ENCODE peak calls at places on chromosomes 5 and 9, in four cellular contexts. One of them, this sample, is unnamed.

GRCh38 chr9:88736136-88736637 is 201.2 kb downstream of the NXNL2 start:
- DNase-seq in mesendoderm: no peak
- DNase-seq in H9: no peak
- DNase-seq in H1: no peak
- DNase-seq in this sample: no peak

GRCh38 chr9:114894801-114895433 is 35.5 kb downstream of the TNFSF8 start:
- DNase-seq in mesendoderm: peak
- DNase-seq in H9: peak
- DNase-seq in H1: peak
- DNase-seq in this sample: peak

GRCh38 chr5:149358818-149359217 is 972 bp downstream of the PCYOX1L start:
- DNase-seq in mesendoderm: no peak
- DNase-seq in H9: no peak
- DNase-seq in H1: no peak
- DNase-seq in this sample: peak

GRCh38 chr9:106800691-106801090 is 62.3 kb upstream of the ZNF462 start:
- DNase-seq in mesendoderm: no peak
- DNase-seq in H9: no peak
- DNase-seq in H1: no peak
- DNase-seq in this sample: no peak

GRCh38 chr5:149007174-149007573 is 55.7 kb downstream of the SH3TC2 start:
- DNase-seq in mesendoderm: no peak
- DNase-seq in H9: no peak
- DNase-seq in H1: no peak
- DNase-seq in this sample: peak

GRCh38 chr9:106771618-106772017 is 91.3 kb upstream of the ZNF462 start:
- DNase-seq in mesendoderm: peak
- DNase-seq in H9: no peak
- DNase-seq in H1: no peak
- DNase-seq in this sample: no peak

GRCh38 chr5:172903790-172904189 is 55.4 kb upstream of the RPL26L1 start:
- DNase-seq in mesendoderm: no peak
- DNase-seq in H9: no peak
- DNase-seq in H1: no peak
- DNase-seq in this sample: peak

GRCh38 chr5:54234304-54234938 is 76.0 kb downstream of the ARL15 start:
- DNase-seq in mesendoderm: peak
- DNase-seq in H9: no peak
- DNase-seq in H1: no peak
- DNase-seq in this sample: peak

GRCh38 chr9:71916834-71917534 is 5.5 kb downstream of the C9orf85 start:
- DNase-seq in mesendoderm: no peak
- DNase-seq in H9: no peak
- DNase-seq in H1: no peak
- DNase-seq in this sample: no peak

GRCh38 chr5:77123057-77123456 is 36.0 kb upstream of the ZBED3 start:
- DNase-seq in mesendoderm: no peak
- DNase-seq in H9: no peak
- DNase-seq in H1: no peak
- DNase-seq in this sample: no peak

GRCh38 chr9:126097679-126098078 is 228.9 kb upstream of the MVB12B start:
- DNase-seq in mesendoderm: no peak
- DNase-seq in H9: no peak
- DNase-seq in H1: no peak
- DNase-seq in this sample: no peak

GRCh38 chr5:74318985-74319563 is 321.5 kb downstream of the ENC1 start:
- DNase-seq in mesendoderm: no peak
- DNase-seq in H9: no peak
- DNase-seq in H1: no peak
- DNase-seq in this sample: peak

GRCh38 chr5:91361055-91361701 is 21.9 kb downstream of the ARRDC3 start:
- DNase-seq in mesendoderm: no peak
- DNase-seq in H9: no peak
- DNase-seq in H1: no peak
- DNase-seq in this sample: no peak

GRCh38 chr5:120297621-120298020 is 166.5 kb upstream of the PRR16 start:
- DNase-seq in mesendoderm: no peak
- DNase-seq in H9: no peak
- DNase-seq in H1: no peak
- DNase-seq in this sample: peak

GRCh38 chr9:101465330-101465915 is 29.8 kb upstream of the ALDOB start:
- DNase-seq in mesendoderm: peak
- DNase-seq in H9: peak
- DNase-seq in H1: peak
- DNase-seq in this sample: peak

GRCh38 chr5:172875372-172876279 is 41.6 kb downstream of the ERGIC1 start:
- DNase-seq in mesendoderm: no peak
- DNase-seq in H9: no peak
- DNase-seq in H1: no peak
- DNase-seq in this sample: no peak

GRCh38 chr5:115349001-115349817 is 52.8 kb upstream of the CCDC112 start:
- DNase-seq in mesendoderm: no peak
- DNase-seq in H9: no peak
- DNase-seq in H1: no peak
- DNase-seq in this sample: peak

GRCh38 chr5:2010940-2011339 is 128.2 kb upstream of the IRX4 start:
- DNase-seq in mesendoderm: no peak
- DNase-seq in H9: no peak
- DNase-seq in H1: no peak
- DNase-seq in this sample: no peak

GRCh38 chr5:77232959-77233358 is 22.5 kb downstream of the PDE8B start:
- DNase-seq in mesendoderm: no peak
- DNase-seq in H9: no peak
- DNase-seq in H1: no peak
- DNase-seq in this sample: no peak

GRCh38 chr5:87113848-87114247 is 153.8 kb upstream of the RASA1 start:
- DNase-seq in mesendoderm: no peak
- DNase-seq in H9: no peak
- DNase-seq in H1: no peak
- DNase-seq in this sample: peak

GRCh38 chr9:75996726-75997125 is 106.3 kb downstream of the PCSK5 start:
- DNase-seq in mesendoderm: peak
- DNase-seq in H9: no peak
- DNase-seq in H1: no peak
- DNase-seq in this sample: no peak

GRCh38 chr9:137429974-137430722 is 7.0 kb downstream of the NOXA1 start:
- DNase-seq in mesendoderm: no peak
- DNase-seq in H9: peak
- DNase-seq in H1: no peak
- DNase-seq in this sample: no peak

GRCh38 chr9:101580076-101580475 is 14.7 kb downstream of the PPP3R2 start:
- DNase-seq in mesendoderm: no peak
- DNase-seq in H9: no peak
- DNase-seq in H1: no peak
- DNase-seq in this sample: no peak

GRCh38 chr5:13378073-13378472 is 566.4 kb downstream of the DNAH5 start:
- DNase-seq in mesendoderm: no peak
- DNase-seq in H9: no peak
- DNase-seq in H1: no peak
- DNase-seq in this sample: peak

GRCh38 chr9:113528088-113528487 is 64.6 kb downstream of the RGS3 start:
- DNase-seq in mesendoderm: no peak
- DNase-seq in H9: no peak
- DNase-seq in H1: no peak
- DNase-seq in this sample: no peak

GRCh38 chr9:132409828-132410528 is at the start of gene CFAP77:
- DNase-seq in mesendoderm: peak
- DNase-seq in H9: peak
- DNase-seq in H1: no peak
- DNase-seq in this sample: peak

GRCh38 chr9:126955806-126956205 is 41.2 kb downstream of the RALGPS1 start:
- DNase-seq in mesendoderm: no peak
- DNase-seq in H9: no peak
- DNase-seq in H1: no peak
- DNase-seq in this sample: no peak

GRCh38 chr9:126857261-126857960 is 3.0 kb upstream of the ZBTB34 start:
- DNase-seq in mesendoderm: no peak
- DNase-seq in H9: no peak
- DNase-seq in H1: no peak
- DNase-seq in this sample: no peak

GRCh38 chr5:40717281-40717680 is 37.6 kb downstream of the PTGER4 start:
- DNase-seq in mesendoderm: no peak
- DNase-seq in H9: no peak
- DNase-seq in H1: no peak
- DNase-seq in this sample: peak

GRCh38 chr9:138053996-138054752 is 176.6 kb downstream of the CACNA1B start:
- DNase-seq in mesendoderm: no peak
- DNase-seq in H9: peak
- DNase-seq in H1: no peak
- DNase-seq in this sample: no peak

GRCh38 chr9:87109851-87110250 is 162.5 kb upstream of the GAS1 start:
- DNase-seq in mesendoderm: no peak
- DNase-seq in H9: no peak
- DNase-seq in H1: no peak
- DNase-seq in this sample: peak

GRCh38 chr9:124258765-124259272 is 1.1 kb downstream of the NEK6 start:
- DNase-seq in mesendoderm: peak
- DNase-seq in H9: peak
- DNase-seq in H1: no peak
- DNase-seq in this sample: no peak

GRCh38 chr5:77087484-77088291 is 603 bp upstream of the ZBED3 start:
- DNase-seq in mesendoderm: peak
- DNase-seq in H9: peak
- DNase-seq in H1: no peak
- DNase-seq in this sample: peak

GRCh38 chr5:10580531-10581423 is 16.9 kb downstream of the ANKRD33B start:
- DNase-seq in mesendoderm: no peak
- DNase-seq in H9: no peak
- DNase-seq in H1: no peak
- DNase-seq in this sample: no peak

GRCh38 chr5:171571663-171572062 is 152.2 kb downstream of the FGF18 start:
- DNase-seq in mesendoderm: no peak
- DNase-seq in H9: no peak
- DNase-seq in H1: no peak
- DNase-seq in this sample: peak

GRCh38 chr5:148421661-148422060 is 37.9 kb downstream of the FBXO38 start:
- DNase-seq in mesendoderm: no peak
- DNase-seq in H9: no peak
- DNase-seq in H1: no peak
- DNase-seq in this sample: no peak

GRCh38 chr5:95973793-95974325 is 12.2 kb upstream of the ELL2 start:
- DNase-seq in mesendoderm: peak
- DNase-seq in H9: no peak
- DNase-seq in H1: no peak
- DNase-seq in this sample: peak

GRCh38 chr9:98805506-98806272 is 1.8 kb upstream of the GALNT12 start:
- DNase-seq in mesendoderm: no peak
- DNase-seq in H9: no peak
- DNase-seq in H1: no peak
- DNase-seq in this sample: peak

GRCh38 chr5:136639616-136640015 is 274.3 kb upstream of the TRPC7 start:
- DNase-seq in mesendoderm: no peak
- DNase-seq in H9: no peak
- DNase-seq in H1: no peak
- DNase-seq in this sample: no peak
- H4K5ac ChIP-seq in mesendoderm: no peak
- H4K5ac ChIP-seq in H9: no peak
- H4K5ac ChIP-seq in H1: no peak
- H4K5ac ChIP-seq in this sample: no peak

DNA sequence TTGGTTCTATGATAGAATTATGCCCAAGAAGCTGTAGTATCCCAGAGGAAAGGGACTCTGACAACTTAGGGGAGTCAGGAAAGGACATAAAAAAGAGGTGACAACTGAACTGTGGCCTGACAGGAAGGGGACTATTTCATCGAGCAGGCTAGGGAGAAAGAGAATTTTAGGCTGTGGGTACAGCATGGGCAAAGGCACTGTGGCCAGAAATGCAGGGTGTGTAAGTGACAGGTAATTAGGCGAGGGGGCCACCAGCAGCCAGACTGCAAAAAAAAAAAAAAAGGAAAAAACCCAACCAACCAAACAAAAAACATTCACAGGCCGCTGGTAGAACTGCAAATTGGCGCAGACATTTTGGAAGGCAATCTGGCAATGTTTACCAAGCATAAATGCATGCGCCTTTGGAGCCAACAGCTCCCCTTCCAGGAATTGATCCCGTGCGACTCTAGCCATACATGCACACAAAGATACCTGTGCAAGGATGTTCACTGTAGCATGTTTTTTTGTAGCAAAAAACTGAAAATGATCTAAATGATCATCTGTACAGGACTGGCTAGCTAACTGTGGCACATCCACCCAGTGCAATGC is 1.0 kb downstream of the EIF4E1B start:
- DNase-seq in mesendoderm: no peak
- DNase-seq in H9: no peak
- DNase-seq in H1: no peak
- DNase-seq in this sample: no peak
- H4K5ac ChIP-seq in mesendoderm: no peak
- H4K5ac ChIP-seq in H9: no peak
- H4K5ac ChIP-seq in H1: no peak
- H4K5ac ChIP-seq in this sample: no peak

GRCh38 chr9:90271707-90272106 is 370.9 kb downstream of the DIRAS2 start:
- DNase-seq in mesendoderm: no peak
- DNase-seq in H9: no peak
- DNase-seq in H1: no peak
- DNase-seq in this sample: no peak

DNA sequence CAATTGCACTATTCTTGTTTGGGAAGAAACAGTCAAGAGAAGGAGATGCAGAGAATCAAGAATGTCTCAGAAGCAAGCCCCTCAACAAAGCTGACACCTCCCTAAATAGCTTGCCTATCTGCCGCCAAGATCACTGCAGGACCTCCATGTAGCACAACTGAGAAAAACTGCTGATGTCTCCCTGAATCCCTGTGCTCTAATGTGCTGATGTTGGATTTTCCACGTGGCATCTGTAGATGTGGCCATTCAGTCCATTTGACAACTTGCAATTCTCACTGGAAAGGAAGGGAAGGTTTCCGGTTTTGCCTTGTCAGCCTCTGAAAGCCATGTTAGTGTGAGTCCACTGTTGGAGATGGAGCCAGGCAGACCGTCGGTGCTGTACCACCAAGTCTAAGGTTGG is 374.0 kb downstream of the DIRAS2 start:
- DNase-seq in mesendoderm: no peak
- DNase-seq in H9: no peak
- DNase-seq in H1: no peak
- DNase-seq in this sample: no peak
- H4K5ac ChIP-seq in mesendoderm: no peak
- H4K5ac ChIP-seq in H9: no peak
- H4K5ac ChIP-seq in H1: no peak
- H4K5ac ChIP-seq in this sample: no peak

DNA sequence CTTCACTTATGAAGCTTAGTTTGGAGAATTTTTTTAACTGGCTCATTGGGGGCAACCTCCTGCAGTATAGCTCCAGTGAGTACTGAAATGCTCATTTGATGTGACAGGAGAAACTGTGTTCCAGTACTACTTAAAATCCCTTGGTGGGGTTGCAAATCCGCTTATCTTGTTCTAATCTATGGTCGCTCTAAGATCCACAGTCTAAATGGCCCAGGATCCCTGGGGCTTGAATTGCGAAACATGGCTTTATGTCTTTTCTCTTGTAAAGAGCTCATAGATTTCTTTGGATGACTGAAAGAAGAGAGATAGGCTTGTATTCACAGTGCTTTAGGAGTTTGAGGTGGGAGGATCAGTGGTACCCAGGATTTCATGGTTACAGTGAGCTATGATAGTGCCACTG is 52.7 kb downstream of the ADAMTSL1 start:
- DNase-seq in mesendoderm: peak
- DNase-seq in H9: no peak
- DNase-seq in H1: no peak
- DNase-seq in this sample: no peak
- H4K5ac ChIP-seq in mesendoderm: no peak
- H4K5ac ChIP-seq in H9: no peak
- H4K5ac ChIP-seq in H1: no peak
- H4K5ac ChIP-seq in this sample: no peak

GRCh38 chr5:123125172-123125508 is 36.1 kb downstream of the PRDM6 start:
- DNase-seq in mesendoderm: no peak
- DNase-seq in H9: no peak
- DNase-seq in H1: no peak
- DNase-seq in this sample: peak
- H4K5ac ChIP-seq in mesendoderm: no peak
- H4K5ac ChIP-seq in H9: no peak
- H4K5ac ChIP-seq in H1: no peak
- H4K5ac ChIP-seq in this sample: no peak

This sample was measured in IMR-90.